ENCODE peak calls at places on chromosome 9, in five cellular contexts. One of them, this sample, is unnamed.

GRCh38 chr9:106421772-106422171 is 441.2 kb upstream of the ZNF462 start:
- DNase-seq in SK-N-SH: no peak
- DNase-seq in HepG2: no peak
- DNase-seq in suprapubic skin: no peak
- DNase-seq in adrenal gland: no peak
- DNase-seq in this sample: no peak

GRCh38 chr9:86766912-86767311 is 180.4 kb downstream of the GAS1 start:
- DNase-seq in suprapubic skin: no peak
- DNase-seq in SK-N-SH: no peak
- DNase-seq in HepG2: peak; percentile 13
- DNase-seq in adrenal gland: peak; percentile 25
- DNase-seq in this sample: no peak

GRCh38 chr9:60545346-60546315 is 368.6 kb upstream of the SPATA31A5 start:
- DNase-seq in suprapubic skin: no peak
- DNase-seq in adrenal gland: no peak
- DNase-seq in SK-N-SH: peak; percentile 0
- DNase-seq in HepG2: no peak
- DNase-seq in this sample: no peak

GRCh38 chr9:755454-756381 is 85.8 kb upstream of the DMRT1 start:
- DNase-seq in adrenal gland: peak; percentile 41
- DNase-seq in suprapubic skin: peak; percentile 32
- DNase-seq in SK-N-SH: no peak
- DNase-seq in HepG2: peak; percentile 93
- DNase-seq in this sample: no peak

GRCh38 chr9:133107961-133108793 is 12.9 kb downstream of the RALGDS start:
- DNase-seq in adrenal gland: no peak
- DNase-seq in HepG2: no peak
- DNase-seq in suprapubic skin: no peak
- DNase-seq in SK-N-SH: no peak
- DNase-seq in this sample: no peak

GRCh38 chr9:110650991-110651411 is 17.6 kb upstream of the MUSK start:
- DNase-seq in HepG2: no peak
- DNase-seq in SK-N-SH: no peak
- DNase-seq in adrenal gland: no peak
- DNase-seq in suprapubic skin: no peak
- DNase-seq in this sample: no peak

GRCh38 chr9:129254566-129255287 is 76.7 kb upstream of the IER5L start:
- DNase-seq in suprapubic skin: no peak
- DNase-seq in adrenal gland: no peak
- DNase-seq in SK-N-SH: no peak
- DNase-seq in HepG2: no peak
- DNase-seq in this sample: peak; percentile 2

GRCh38 chr9:133162802-133163558 is 734 bp downstream of the GBGT1 start:
- DNase-seq in SK-N-SH: no peak
- DNase-seq in HepG2: no peak
- DNase-seq in adrenal gland: no peak
- DNase-seq in suprapubic skin: no peak
- DNase-seq in this sample: no peak

GRCh38 chr9:117718085-117718484 is 13.9 kb downstream of the TLR4 start:
- DNase-seq in adrenal gland: peak; percentile 25
- DNase-seq in HepG2: no peak
- DNase-seq in suprapubic skin: no peak
- DNase-seq in SK-N-SH: no peak
- DNase-seq in this sample: no peak

GRCh38 chr9:129359871-129360536 is 181.9 kb upstream of the IER5L start:
- DNase-seq in adrenal gland: no peak
- DNase-seq in SK-N-SH: peak; percentile 55
- DNase-seq in suprapubic skin: no peak
- DNase-seq in HepG2: no peak
- DNase-seq in this sample: no peak

GRCh38 chr9:38384990-38385848 is 7.3 kb upstream of the ALDH1B1 start:
- DNase-seq in HepG2: no peak
- DNase-seq in adrenal gland: no peak
- DNase-seq in suprapubic skin: no peak
- DNase-seq in SK-N-SH: no peak
- DNase-seq in this sample: no peak

GRCh38 chr9:76271755-76272154 is 122.5 kb downstream of the RFK start:
- DNase-seq in adrenal gland: peak; percentile 46
- DNase-seq in SK-N-SH: no peak
- DNase-seq in suprapubic skin: no peak
- DNase-seq in HepG2: no peak
- DNase-seq in this sample: no peak

GRCh38 chr9:111661802-111662491 is 542 bp downstream of the GNG10 start:
- DNase-seq in suprapubic skin: peak; percentile 81
- DNase-seq in HepG2: no peak
- DNase-seq in SK-N-SH: peak; percentile 87
- DNase-seq in adrenal gland: peak; percentile 47
- DNase-seq in this sample: peak; percentile 32

GRCh38 chr9:74960548-74960947 is 7.8 kb upstream of the C9orf40 start:
- DNase-seq in suprapubic skin: no peak
- DNase-seq in adrenal gland: no peak
- DNase-seq in HepG2: peak; percentile 6
- DNase-seq in SK-N-SH: no peak
- DNase-seq in this sample: no peak

GRCh38 chr9:114177423-114178064 is 22.2 kb downstream of the COL27A1 start:
- DNase-seq in suprapubic skin: no peak
- DNase-seq in HepG2: no peak
- DNase-seq in adrenal gland: peak; percentile 68
- DNase-seq in SK-N-SH: no peak
- DNase-seq in this sample: no peak

GRCh38 chr9:3244963-3245653 is 280.7 kb downstream of the RFX3 start:
- DNase-seq in HepG2: no peak
- DNase-seq in suprapubic skin: no peak
- DNase-seq in adrenal gland: no peak
- DNase-seq in SK-N-SH: no peak
- DNase-seq in this sample: no peak

GRCh38 chr9:117344892-117345660 is 69.8 kb downstream of the ASTN2 start:
- DNase-seq in adrenal gland: no peak
- DNase-seq in suprapubic skin: no peak
- DNase-seq in HepG2: no peak
- DNase-seq in SK-N-SH: peak; percentile 6
- DNase-seq in this sample: no peak

GRCh38 chr9:138070815-138071214 is 193.2 kb downstream of the CACNA1B start:
- DNase-seq in suprapubic skin: no peak
- DNase-seq in HepG2: no peak
- DNase-seq in adrenal gland: no peak
- DNase-seq in SK-N-SH: peak; percentile 15
- DNase-seq in this sample: no peak

GRCh38 chr9:112642126-112642525 is 75.8 kb downstream of the INIP start:
- DNase-seq in SK-N-SH: no peak
- DNase-seq in HepG2: no peak
- DNase-seq in suprapubic skin: no peak
- DNase-seq in adrenal gland: no peak
- DNase-seq in this sample: no peak

DNA sequence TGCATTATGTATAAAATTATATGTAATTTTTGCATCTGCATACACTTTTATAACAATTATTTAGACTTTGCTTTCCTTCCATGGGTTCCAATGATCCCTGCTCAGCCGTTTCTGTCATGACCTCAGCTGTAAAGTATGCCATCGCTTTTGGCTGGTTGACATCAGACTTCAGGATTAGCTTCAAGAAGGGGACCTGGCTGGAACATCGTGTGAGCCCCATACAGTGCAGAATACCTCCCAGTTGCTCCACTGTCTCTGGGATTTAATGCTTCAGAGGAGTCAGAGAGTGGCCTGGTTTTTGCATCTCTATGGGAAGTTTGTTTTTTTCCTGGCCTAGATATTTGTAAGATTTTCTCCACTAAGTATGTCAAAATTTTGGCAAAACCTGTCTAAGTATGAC is 217.0 kb downstream of the GABBR2 start:
- DNase-seq in SK-N-SH: no peak
- DNase-seq in suprapubic skin: peak; percentile 35
- DNase-seq in HepG2: no peak
- DNase-seq in adrenal gland: no peak
- DNase-seq in this sample: no peak
- H3K36me3 ChIP-seq in SK-N-SH: no peaks in the 10 kb centered on the region
- H3K36me3 ChIP-seq in suprapubic skin: no peaks in the 10 kb centered on the region
- H3K36me3 ChIP-seq in HepG2: no peaks in the 10 kb centered on the region
- H3K36me3 ChIP-seq in adrenal gland: no peaks in the 10 kb centered on the region
- H3K36me3 ChIP-seq in this sample: no peaks in the 10 kb centered on the region

GRCh38 chr9:121179930-121180681 is 21.6 kb downstream of the RAB14 start:
- DNase-seq in adrenal gland: no peak
- DNase-seq in HepG2: no peak
- DNase-seq in suprapubic skin: no peak
- DNase-seq in SK-N-SH: no peak
- DNase-seq in this sample: no peak
- H3K36me3 ChIP-seq in adrenal gland: peaks cover 27% of the 10 kb centered on the region
- H3K36me3 ChIP-seq in HepG2: peaks cover 4% of the 10 kb centered on the region
- H3K36me3 ChIP-seq in suprapubic skin: peaks cover 60% of the 10 kb centered on the region
- H3K36me3 ChIP-seq in SK-N-SH: peaks cover 71% of the 10 kb centered on the region
- H3K36me3 ChIP-seq in this sample: peaks cover 43% of the 10 kb centered on the region

GRCh38 chr9:97670586-97670985 is 26.6 kb downstream of the XPA start:
- DNase-seq in SK-N-SH: no peak
- DNase-seq in suprapubic skin: no peak
- DNase-seq in adrenal gland: no peak
- DNase-seq in HepG2: no peak
- DNase-seq in this sample: no peak

GRCh38 chr9:97668485-97668884 is 28.7 kb downstream of the XPA start:
- DNase-seq in suprapubic skin: no peak
- DNase-seq in SK-N-SH: no peak
- DNase-seq in adrenal gland: no peak
- DNase-seq in HepG2: no peak
- DNase-seq in this sample: no peak

GRCh38 chr9:97666907-97667686 is 30.0 kb downstream of the XPA start:
- DNase-seq in adrenal gland: no peak
- DNase-seq in SK-N-SH: no peak
- DNase-seq in HepG2: no peak
- DNase-seq in suprapubic skin: no peak
- DNase-seq in this sample: no peak

GRCh38 chr9:97660847-97661246 is 27.2 kb downstream of the NCBP1 start:
- DNase-seq in HepG2: no peak
- DNase-seq in SK-N-SH: no peak
- DNase-seq in suprapubic skin: no peak
- DNase-seq in adrenal gland: no peak
- DNase-seq in this sample: no peak

GRCh38 chr9:97665742-97666141 is 31.4 kb downstream of the XPA start:
- DNase-seq in HepG2: no peak
- DNase-seq in adrenal gland: no peak
- DNase-seq in suprapubic skin: no peak
- DNase-seq in SK-N-SH: no peak
- DNase-seq in this sample: no peak
- H3K36me3 ChIP-seq in HepG2: peaks cover 21% of the 10 kb centered on the region
- H3K36me3 ChIP-seq in adrenal gland: peaks cover 89% of the 10 kb centered on the region
- H3K36me3 ChIP-seq in suprapubic skin: peaks cover 96% of the 10 kb centered on the region
- H3K36me3 ChIP-seq in SK-N-SH: peaks cover 93% of the 10 kb centered on the region
- H3K36me3 ChIP-seq in this sample: peaks cover 94% of the 10 kb centered on the region

GRCh38 chr9:109027176-109027575 is 13.9 kb upstream of the CTNNAL1 start:
- DNase-seq in adrenal gland: no peak
- DNase-seq in SK-N-SH: no peak
- DNase-seq in suprapubic skin: no peak
- DNase-seq in HepG2: no peak
- DNase-seq in this sample: no peak

GRCh38 chr9:109030426-109030825 is 17.1 kb upstream of the CTNNAL1 start:
- DNase-seq in SK-N-SH: no peak
- DNase-seq in adrenal gland: no peak
- DNase-seq in HepG2: no peak
- DNase-seq in suprapubic skin: no peak
- DNase-seq in this sample: no peak

GRCh38 chr9:109028457-109028856 is 15.2 kb upstream of the CTNNAL1 start:
- DNase-seq in suprapubic skin: no peak
- DNase-seq in SK-N-SH: no peak
- DNase-seq in HepG2: no peak
- DNase-seq in adrenal gland: no peak
- DNase-seq in this sample: no peak

GRCh38 chr9:109033941-109034700 is 20.8 kb upstream of the CTNNAL1 start:
- DNase-seq in adrenal gland: no peak
- DNase-seq in HepG2: no peak
- DNase-seq in suprapubic skin: no peak
- DNase-seq in SK-N-SH: no peak
- DNase-seq in this sample: no peak

GRCh38 chr9:109031241-109031640 is 17.9 kb upstream of the CTNNAL1 start:
- DNase-seq in HepG2: no peak
- DNase-seq in adrenal gland: no peak
- DNase-seq in suprapubic skin: no peak
- DNase-seq in SK-N-SH: no peak
- DNase-seq in this sample: no peak
- H3K36me3 ChIP-seq in HepG2: peaks cover 5% of the 10 kb centered on the region
- H3K36me3 ChIP-seq in adrenal gland: peaks cover 20% of the 10 kb centered on the region
- H3K36me3 ChIP-seq in suprapubic skin: peaks cover 20% of the 10 kb centered on the region
- H3K36me3 ChIP-seq in SK-N-SH: peaks cover 36% of the 10 kb centered on the region
- H3K36me3 ChIP-seq in this sample: peaks cover 34% of the 10 kb centered on the region

DNA sequence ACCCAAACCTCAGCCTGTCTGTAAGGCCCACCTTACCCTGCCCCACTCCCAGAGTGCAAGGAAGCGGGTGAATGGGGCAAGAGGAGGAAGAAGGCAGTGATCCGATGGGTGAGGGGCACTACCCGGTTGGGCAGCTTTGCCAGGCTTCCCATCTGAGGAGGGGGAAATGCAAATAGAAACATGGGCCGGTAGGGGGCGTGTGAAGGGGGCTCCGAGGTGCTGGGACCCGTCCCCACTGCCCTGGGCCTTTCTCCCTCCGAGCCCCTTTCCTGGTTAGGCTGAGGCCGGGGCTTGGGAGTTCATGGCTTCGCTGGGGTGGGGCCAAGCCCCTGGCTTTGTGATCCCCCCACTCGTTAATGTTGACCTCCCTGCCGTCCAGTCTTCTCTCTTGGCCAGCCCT is 23.6 kb upstream of the MYORG start:
- DNase-seq in SK-N-SH: no peak
- DNase-seq in adrenal gland: no peak
- DNase-seq in suprapubic skin: no peak
- DNase-seq in HepG2: no peak
- DNase-seq in this sample: no peak
- H3K36me3 ChIP-seq in SK-N-SH: peaks cover 37% of the 10 kb centered on the region
- H3K36me3 ChIP-seq in adrenal gland: peaks cover 47% of the 10 kb centered on the region
- H3K36me3 ChIP-seq in suprapubic skin: peaks cover 53% of the 10 kb centered on the region
- H3K36me3 ChIP-seq in HepG2: no peaks in the 10 kb centered on the region
- H3K36me3 ChIP-seq in this sample: peaks cover 71% of the 10 kb centered on the region

DNA sequence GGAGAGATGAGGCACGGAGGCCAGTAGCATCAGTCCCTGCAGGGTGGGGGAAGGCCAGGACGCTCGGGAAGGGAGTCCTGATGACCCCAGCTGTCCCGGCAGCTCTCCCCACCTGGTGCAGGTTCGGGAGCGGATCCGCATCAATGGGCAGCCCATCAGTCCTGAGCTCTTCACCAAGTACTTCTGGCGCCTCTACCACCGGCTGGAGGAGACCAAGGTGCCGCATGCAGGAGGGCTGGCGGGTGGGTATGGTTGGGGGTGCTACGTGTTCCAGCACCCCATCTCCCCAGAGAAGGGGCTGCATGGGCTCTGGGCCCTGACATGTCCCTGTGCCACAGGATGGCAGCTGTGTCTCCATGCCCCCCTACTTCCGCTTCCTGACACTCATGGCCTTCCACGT is 4.2 kb downstream of the FPGS start:
- DNase-seq in adrenal gland: no peak
- DNase-seq in HepG2: no peak
- DNase-seq in suprapubic skin: no peak
- DNase-seq in SK-N-SH: no peak
- DNase-seq in this sample: no peak
- H3K36me3 ChIP-seq in adrenal gland: peaks cover 56% of the 10 kb centered on the region
- H3K36me3 ChIP-seq in HepG2: peaks cover 13% of the 10 kb centered on the region
- H3K36me3 ChIP-seq in suprapubic skin: peaks cover 33% of the 10 kb centered on the region
- H3K36me3 ChIP-seq in SK-N-SH: peaks cover 28% of the 10 kb centered on the region
- H3K36me3 ChIP-seq in this sample: peaks cover 8% of the 10 kb centered on the region

This sample was measured in BE2C.